ENCODE peak calls at places on chromosomes 7 and 10, in ten cellular contexts. C, T, E, J, P, Z, B, L, U and Q are unnamed samples.

GRCh38 chr7:41385996-41386395 is 316.9 kb downstream of the INHBA start:
- ATAC-seq in J (no peak), C (no peak), T (no peak), L (no peak), U (no peak), B (no peak), Z (no peak), P (no peak), E (no peak), Q (no peak)

GRCh38 chr7:155738652-155739537 is 73.4 kb downstream of the SHH start:
- ATAC-seq in E (peak), P (peak), U (peak), T (peak), J (peak), B (peak), Z (peak), C (peak), L (peak), Q (peak)

GRCh38 chr7:8113184-8113583 is 144.6 kb downstream of the GLCCI1 start:
- ATAC-seq in U (no peak), T (no peak), E (no peak), C (no peak), Z (no peak), L (no peak), P (no peak), J (no peak), B (no peak), Q (no peak)

GRCh38 chr10:93032809-93033137 is 27.8 kb upstream of the CYP26C1 start:
- ATAC-seq in T (no peak), C (no peak), L (no peak), E (no peak), U (no peak), J (no peak), B (no peak), P (no peak), Z (no peak), Q (no peak)

GRCh38 chr7:127736511-127736910 is 84.5 kb downstream of the SND1 start:
- ATAC-seq in U (no peak), Z (no peak), T (no peak), J (no peak), P (no peak), C (no peak), L (no peak), E (no peak), B (no peak), Q (no peak)

GRCh38 chr10:48493083-48493871 is 111.6 kb downstream of the ARHGAP22 start:
- ATAC-seq in L (no peak), Z (no peak), T (no peak), C (no peak), P (no peak), E (no peak), U (peak), J (no peak), B (no peak), Q (peak)

GRCh38 chr7:89077992-89078391 is 282.5 kb upstream of the TEX47 start:
- ATAC-seq in L (no peak), P (no peak), J (no peak), E (no peak), C (peak), B (no peak), U (no peak), Z (no peak), T (no peak), Q (no peak)

GRCh38 chr10:85333594-85333993 is 1005.2 kb downstream of the CCSER2 start:
- ATAC-seq in L (no peak), T (no peak), E (no peak), C (no peak), Z (no peak), B (no peak), U (no peak), P (no peak), J (no peak), Q (no peak)

GRCh38 chr10:78717200-78717599 is 351.6 kb upstream of the ZMIZ1 start:
- ATAC-seq in J (no peak), B (no peak), T (no peak), E (peak), L (no peak), U (no peak), Z (peak), P (no peak), C (no peak), Q (no peak)

GRCh38 chr10:36313142-36313541 is 671.0 kb upstream of the FZD8 start:
- ATAC-seq in C (no peak), J (no peak), T (no peak), L (no peak), B (no peak), P (no peak), Z (no peak), U (no peak), E (no peak), Q (no peak)

GRCh38 chr10:87626422-87626892 is 33.2 kb upstream of the PAPSS2 start:
- ATAC-seq in U (no peak), B (no peak), Z (no peak), P (no peak), C (no peak), T (no peak), J (no peak), E (no peak), L (no peak), Q (no peak)

GRCh38 chr10:49393757-49394156 is 2.1 kb downstream of the DRGX start:
- ATAC-seq in L (no peak), C (no peak), U (no peak), J (no peak), E (no peak), T (no peak), P (no peak), Z (no peak), B (no peak), Q (no peak)

GRCh38 chr10:85608706-85609105 is 757.9 kb downstream of the GRID1 start:
- ATAC-seq in L (no peak), P (no peak), J (no peak), C (no peak), U (no peak), Z (no peak), E (no peak), B (no peak), T (no peak), Q (no peak)

GRCh38 chr7:7816084-7816483 is 97.7 kb upstream of the RPA3 start:
- ATAC-seq in C (no peak), Z (no peak), T (peak), J (peak), U (peak), E (no peak), P (peak), L (no peak), B (peak), Q (peak)